ENCODE peak calls at places on chromosomes 7 and 10, in six cellular contexts. One of them, this sample, is unnamed. For H3K79me1, the result is how much of the 10 kb centered on the place peaks cover.

GRCh38 chr7:66033471-66034385 is 41.9 kb upstream of the ASL start:
- DNase-seq in H1: no peak
- DNase-seq in mesenchymal stem cell: no peak
- DNase-seq in trophoblast cell: no peak
- DNase-seq in IMR-90: peak
- DNase-seq in neuronal stem cell: no peak
- DNase-seq in this sample: no peak

GRCh38 chr10:132252412-132252811 is 55.3 kb downstream of the STK32C start:
- DNase-seq in trophoblast cell: no peak
- DNase-seq in neuronal stem cell: no peak
- DNase-seq in IMR-90: no peak
- DNase-seq in mesenchymal stem cell: no peak
- DNase-seq in H1: no peak
- DNase-seq in this sample: no peak

GRCh38 chr7:42982604-42983115 is 50.5 kb downstream of the MRPL32 start:
- DNase-seq in trophoblast cell: no peak
- DNase-seq in neuronal stem cell: no peak
- DNase-seq in IMR-90: no peak
- DNase-seq in mesenchymal stem cell: no peak
- DNase-seq in H1: no peak
- DNase-seq in this sample: peak

GRCh38 chr10:119191881-119192280 is 13.3 kb upstream of the PRDX3 start:
- DNase-seq in H1: no peak
- DNase-seq in neuronal stem cell: no peak
- DNase-seq in mesenchymal stem cell: no peak
- DNase-seq in trophoblast cell: peak
- DNase-seq in IMR-90: no peak
- DNase-seq in this sample: peak

GRCh38 chr10:5552376-5553321 is 27.9 kb downstream of the CALML3 start:
- DNase-seq in trophoblast cell: no peak
- DNase-seq in H1: no peak
- DNase-seq in IMR-90: no peak
- DNase-seq in mesenchymal stem cell: no peak
- DNase-seq in neuronal stem cell: no peak
- DNase-seq in this sample: no peak

GRCh38 chr10:96505150-96506136 is 8.3 kb downstream of the TLL2 start:
- DNase-seq in H1: no peak
- DNase-seq in trophoblast cell: peak
- DNase-seq in neuronal stem cell: no peak
- DNase-seq in IMR-90: no peak
- DNase-seq in mesenchymal stem cell: no peak
- DNase-seq in this sample: no peak

GRCh38 chr10:98351831-98352402 is 63.1 kb downstream of the PYROXD2 start:
- DNase-seq in mesenchymal stem cell: no peak
- DNase-seq in IMR-90: no peak
- DNase-seq in H1: no peak
- DNase-seq in trophoblast cell: no peak
- DNase-seq in neuronal stem cell: no peak
- DNase-seq in this sample: no peak

GRCh38 chr10:66678521-66678920 is 247.3 kb upstream of the LRRTM3 start:
- DNase-seq in mesenchymal stem cell: no peak
- DNase-seq in H1: no peak
- DNase-seq in trophoblast cell: no peak
- DNase-seq in IMR-90: peak
- DNase-seq in neuronal stem cell: no peak
- DNase-seq in this sample: no peak

GRCh38 chr10:24866615-24867583 is 85.5 kb downstream of the PRTFDC1 start:
- DNase-seq in trophoblast cell: no peak
- DNase-seq in neuronal stem cell: no peak
- DNase-seq in IMR-90: peak
- DNase-seq in H1: no peak
- DNase-seq in mesenchymal stem cell: peak
- DNase-seq in this sample: peak

GRCh38 chr10:125020871-125021270 is 78.9 kb downstream of the ZRANB1 start:
- DNase-seq in H1: no peak
- DNase-seq in neuronal stem cell: no peak
- DNase-seq in IMR-90: no peak
- DNase-seq in trophoblast cell: no peak
- DNase-seq in mesenchymal stem cell: no peak
- DNase-seq in this sample: no peak

GRCh38 chr10:125017547-125018298 is 75.8 kb downstream of the ZRANB1 start:
- DNase-seq in trophoblast cell: no peak
- DNase-seq in neuronal stem cell: no peak
- DNase-seq in H1: no peak
- DNase-seq in mesenchymal stem cell: no peak
- DNase-seq in IMR-90: no peak
- DNase-seq in this sample: no peak

GRCh38 chr10:125016611-125017202 is 74.8 kb downstream of the ZRANB1 start:
- DNase-seq in trophoblast cell: no peak
- DNase-seq in neuronal stem cell: no peak
- DNase-seq in mesenchymal stem cell: no peak
- DNase-seq in H1: no peak
- DNase-seq in IMR-90: no peak
- DNase-seq in this sample: no peak

GRCh38 chr10:125020386-125020785 is 78.5 kb downstream of the ZRANB1 start:
- DNase-seq in neuronal stem cell: no peak
- DNase-seq in mesenchymal stem cell: no peak
- DNase-seq in IMR-90: no peak
- DNase-seq in H1: no peak
- DNase-seq in trophoblast cell: no peak
- DNase-seq in this sample: no peak

GRCh38 chr10:125018576-125019143 is 76.7 kb downstream of the ZRANB1 start:
- DNase-seq in mesenchymal stem cell: no peak
- DNase-seq in trophoblast cell: no peak
- DNase-seq in neuronal stem cell: no peak
- DNase-seq in H1: no peak
- DNase-seq in IMR-90: no peak
- DNase-seq in this sample: no peak
- H3K79me1 ChIP-seq in mesenchymal stem cell: half or more
- H3K79me1 ChIP-seq in trophoblast cell: under half
- H3K79me1 ChIP-seq in neuronal stem cell: under half
- H3K79me1 ChIP-seq in H1: under half
- H3K79me1 ChIP-seq in IMR-90: half or more
- H3K79me1 ChIP-seq in this sample: under half

GRCh38 chr7:128052404-128052803 is 21.2 kb upstream of the LRRC4 start:
- DNase-seq in IMR-90: no peak
- DNase-seq in H1: no peak
- DNase-seq in mesenchymal stem cell: no peak
- DNase-seq in trophoblast cell: no peak
- DNase-seq in neuronal stem cell: no peak
- DNase-seq in this sample: no peak
- H3K14ac ChIP-seq in IMR-90: no peak
- H3K14ac ChIP-seq in H1: no peak
- H3K14ac ChIP-seq in mesenchymal stem cell: no peak
- H3K14ac ChIP-seq in trophoblast cell: no peak
- H3K14ac ChIP-seq in neuronal stem cell: no peak
- H3K14ac ChIP-seq in this sample: no peak

GRCh38 chr10:45515630-45516029 is 141.6 kb downstream of the ALOX5 start:
- DNase-seq in IMR-90: no peak
- DNase-seq in trophoblast cell: no peak
- DNase-seq in neuronal stem cell: peak
- DNase-seq in H1: no peak
- DNase-seq in mesenchymal stem cell: no peak
- DNase-seq in this sample: no peak

GRCh38 chr10:45518741-45519140 is 144.7 kb downstream of the ALOX5 start:
- DNase-seq in IMR-90: no peak
- DNase-seq in mesenchymal stem cell: no peak
- DNase-seq in trophoblast cell: no peak
- DNase-seq in neuronal stem cell: no peak
- DNase-seq in H1: no peak
- DNase-seq in this sample: no peak

GRCh38 chr10:45509491-45509890 is 135.5 kb downstream of the ALOX5 start:
- DNase-seq in trophoblast cell: no peak
- DNase-seq in H1: no peak
- DNase-seq in neuronal stem cell: no peak
- DNase-seq in IMR-90: no peak
- DNase-seq in mesenchymal stem cell: no peak
- DNase-seq in this sample: no peak

GRCh38 chr10:45513586-45513985 is 139.6 kb downstream of the ALOX5 start:
- DNase-seq in neuronal stem cell: no peak
- DNase-seq in IMR-90: no peak
- DNase-seq in trophoblast cell: no peak
- DNase-seq in H1: no peak
- DNase-seq in mesenchymal stem cell: no peak
- DNase-seq in this sample: no peak

GRCh38 chr10:45514283-45515270 is 140.6 kb downstream of the ALOX5 start:
- DNase-seq in neuronal stem cell: no peak
- DNase-seq in trophoblast cell: no peak
- DNase-seq in H1: no peak
- DNase-seq in IMR-90: peak
- DNase-seq in mesenchymal stem cell: peak
- DNase-seq in this sample: no peak
- H3K9ac ChIP-seq in neuronal stem cell: peak
- H3K9ac ChIP-seq in trophoblast cell: peak
- H3K9ac ChIP-seq in H1: no peak
- H3K9ac ChIP-seq in IMR-90: no peak
- H3K9ac ChIP-seq in mesenchymal stem cell: no peak
- H3K9ac ChIP-seq in this sample: no peak

GRCh38 chr10:80488539-80489066 is 34.5 kb downstream of the TSPAN14 start:
- DNase-seq in neuronal stem cell: no peak
- DNase-seq in IMR-90: no peak
- DNase-seq in mesenchymal stem cell: no peak
- DNase-seq in trophoblast cell: no peak
- DNase-seq in H1: no peak
- DNase-seq in this sample: no peak
- H3K79me1 ChIP-seq in neuronal stem cell: under half
- H3K79me1 ChIP-seq in IMR-90: half or more
- H3K79me1 ChIP-seq in mesenchymal stem cell: under half
- H3K79me1 ChIP-seq in trophoblast cell: under half
- H3K79me1 ChIP-seq in H1: under half
- H3K79me1 ChIP-seq in this sample: under half